ENCODE peak calls at places on chromosomes 11 and 22, in four cellular contexts. C, I, U and N are unnamed samples.

GRCh38 chr11:71996946-71997345 is 1.8 kb upstream of the IL18BP start:
- DNase-seq in C (no peak), I (no peak), U (no peak), N (no peak)

GRCh38 chr22:19868333-19868732 is 13.7 kb upstream of the GNB1L start:
- DNase-seq in C (no peak), I (no peak), U (no peak), N (no peak)

GRCh38 chr11:35178067-35178805 is 39.3 kb downstream of the CD44 start:
- DNase-seq in C (no peak), I (no peak), U (no peak), N (peak)

GRCh38 chr22:49946612-49947295 is 13.8 kb upstream of the PIM3 start:
- DNase-seq in C (no peak), I (no peak), U (no peak), N (no peak)

GRCh38 chr11:19912206-19913118 is 199.8 kb downstream of the NAV2 start:
- DNase-seq in C (no peak), I (peak), U (no peak), N (peak)

GRCh38 chr11:11461473-11461872 is 108.4 kb upstream of the CSNK2A3 start:
- DNase-seq in C (no peak), I (no peak), U (no peak), N (no peak)

GRCh38 chr11:57745206-57745605 is 3.9 kb downstream of the SELENOH start:
- DNase-seq in C (no peak), I (no peak), U (no peak), N (no peak)

GRCh38 chr11:8641332-8641731 is 41.1 kb downstream of the TRIM66 start:
- DNase-seq in C (no peak), I (no peak), U (no peak), N (no peak)

GRCh38 chr22:33354928-33355327 is 296.7 kb upstream of the SYN3 start:
- DNase-seq in C (peak), I (no peak), U (no peak), N (peak)

GRCh38 chr11:1442807-1443366 is 43.7 kb downstream of the MOB2 start:
- DNase-seq in C (no peak), I (no peak), U (no peak), N (no peak)

GRCh38 chr22:38125731-38126344 is 15.4 kb upstream of the BAIAP2L2 start:
- DNase-seq in C (no peak), I (no peak), U (no peak), N (no peak)

GRCh38 chr22:26054846-26055245 is 114.4 kb upstream of the SEZ6L start:
- DNase-seq in C (no peak), I (no peak), U (no peak), N (no peak)

GRCh38 chr11:115042002-115042401 is 363.7 kb downstream of the NXPE2 start:
- DNase-seq in C (no peak), I (no peak), U (no peak), N (no peak)

GRCh38 chr11:16179668-16180067 is 176.7 kb downstream of the SOX6 start:
- DNase-seq in C (peak), I (no peak), U (no peak), N (peak)

GRCh38 chr11:73429121-73429740 is 53.0 kb downstream of the RELT start:
- DNase-seq in C (peak), I (peak), U (peak), N (peak)

GRCh38 chr11:129593098-129593497 is 217.4 kb downstream of the BARX2 start:
- DNase-seq in C (no peak), I (no peak), U (no peak), N (no peak)

GRCh38 chr11:61026121-61027031 is 54.9 kb downstream of the CD6 start:
- DNase-seq in C (no peak), I (no peak), U (no peak), N (no peak)

GRCh38 chr11:102476812-102477211 is 24.2 kb upstream of the TMEM123 start:
- DNase-seq in C (no peak), I (no peak), U (peak), N (no peak)

GRCh38 chr11:281486-282161 is 3.4 kb downstream of the NLRP6 start:
- DNase-seq in C (no peak), I (no peak), U (no peak), N (no peak)

GRCh38 chr22:27615408-27615807 is 186.1 kb downstream of the MN1 start:
- DNase-seq in C (no peak), I (no peak), U (no peak), N (no peak)

GRCh38 chr11:121235057-121235456 is 57.5 kb upstream of the SC5D start:
- DNase-seq in C (no peak), I (no peak), U (no peak), N (no peak)

GRCh38 chr11:83350187-83350586 is 64.0 kb upstream of the CCDC90B start:
- DNase-seq in C (no peak), I (no peak), U (no peak), N (no peak)

GRCh38 chr11:81496566-81496965 is 1237.1 kb downstream of the FAM181B start:
- DNase-seq in C (no peak), I (no peak), U (no peak), N (no peak)

GRCh38 chr22:50173983-50174355 is 3.4 kb downstream of the PANX2 start:
- DNase-seq in C (no peak), I (no peak), U (no peak), N (no peak)

GRCh38 chr22:35330258-35330861 is 30.7 kb downstream of the TOM1 start:
- DNase-seq in C (peak), I (peak), U (peak), N (no peak)

GRCh38 chr11:67276821-67277230 is 10.6 kb downstream of the GRK2 start:
- DNase-seq in C (peak), I (peak), U (peak), N (no peak)

GRCh38 chr11:111939836-111940604 is 2.9 kb downstream of the DIXDC1 start:
- DNase-seq in C (peak), I (peak), U (peak), N (peak)

GRCh38 chr22:49096476-49096875 is 731.2 kb downstream of the BRD1 start:
- DNase-seq in C (no peak), I (no peak), U (no peak), N (no peak)

GRCh38 chr22:26391623-26392022 is 37.4 kb upstream of the ASPHD2 start:
- DNase-seq in C (no peak), I (no peak), U (no peak), N (no peak)

GRCh38 chr11:33554219-33554618 is 146.4 kb downstream of the C11orf91 start:
- DNase-seq in C (no peak), I (no peak), U (no peak), N (no peak)

GRCh38 chr11:33558097-33558496 is 142.5 kb downstream of the C11orf91 start:
- DNase-seq in C (no peak), I (no peak), U (no peak), N (no peak)

GRCh38 chr11:33559567-33559966 is 141.1 kb downstream of the C11orf91 start:
- DNase-seq in C (no peak), I (no peak), U (no peak), N (no peak)

GRCh38 chr11:33560729-33561128 is 139.9 kb downstream of the C11orf91 start:
- DNase-seq in C (no peak), I (no peak), U (no peak), N (no peak)

GRCh38 chr11:33557201-33557600 is 143.4 kb downstream of the C11orf91 start:
- DNase-seq in C (peak), I (no peak), U (no peak), N (peak)
- H3K9ac ChIP-seq in C (peak), I (no peak), U (no peak), N (no peak)

GRCh38 chr11:59285716-59286260 is 72.9 kb upstream of the OR5AN1 start:
- DNase-seq in C (peak), I (no peak), U (no peak), N (peak)

GRCh38 chr11:59281177-59281576 is 68.5 kb upstream of the MPEG1 start:
- DNase-seq in C (no peak), I (no peak), U (no peak), N (no peak)

GRCh38 chr11:59283825-59284772 is 71.4 kb upstream of the MPEG1 start:
- DNase-seq in C (peak), I (peak), U (peak), N (peak)

GRCh38 chr11:59284773-59285129 is 72.0 kb upstream of the MPEG1 start:
- DNase-seq in C (no peak), I (no peak), U (no peak), N (no peak)

GRCh38 chr11:59283311-59283710 is 70.6 kb upstream of the MPEG1 start:
- DNase-seq in C (no peak), I (no peak), U (no peak), N (no peak)
- H3K4me3 ChIP-seq in C (no peak), I (no peak), U (no peak), N (no peak)

DNA sequence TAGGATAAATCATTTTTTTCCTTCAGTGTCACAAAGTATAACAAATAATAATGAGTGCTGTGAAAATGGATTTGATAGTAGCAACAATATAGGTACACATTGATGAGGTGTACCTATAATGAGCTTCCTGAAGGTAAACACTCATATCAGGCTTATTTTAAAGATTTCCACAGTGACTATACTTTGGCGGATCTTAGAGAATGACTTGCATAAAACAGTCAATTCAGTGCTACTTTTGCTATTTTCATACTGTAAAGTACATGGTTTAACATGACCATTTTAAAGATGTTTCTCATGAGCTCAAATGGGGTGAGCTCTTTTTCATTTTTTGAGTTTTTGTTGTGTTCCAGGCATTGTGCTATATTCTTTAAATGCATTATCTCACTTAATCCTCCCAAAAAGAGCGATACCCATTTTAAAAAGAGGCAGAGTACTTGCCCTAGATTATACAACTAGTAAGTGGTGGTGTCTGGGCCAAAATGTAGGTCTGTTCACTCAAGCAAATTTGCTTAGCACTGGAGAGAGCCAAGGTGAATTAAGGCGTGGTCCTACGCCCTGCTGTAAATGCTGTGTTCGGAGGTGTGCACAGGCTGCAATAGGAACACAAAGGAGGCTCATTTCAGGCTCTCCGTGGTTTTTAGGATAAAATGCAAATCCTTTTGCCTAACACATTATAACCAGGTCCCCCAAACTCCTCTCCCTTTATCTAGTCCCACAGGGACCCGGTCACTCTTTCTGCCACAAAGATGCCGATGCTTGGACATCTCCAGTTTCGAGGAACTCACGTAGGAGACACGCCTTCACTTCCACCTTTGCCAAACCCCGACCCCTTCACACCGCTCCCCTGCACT is 617 bp upstream of the ALKBH3 start:
- DNase-seq in C (no peak), I (no peak), U (no peak), N (no peak)
- H3K9ac ChIP-seq in C (peak), I (no peak), U (no peak), N (peak)

GRCh38 chr11:96235725-96236124 is 107.3 kb downstream of the MAML2 start:
- DNase-seq in C (peak), I (peak), U (no peak), N (no peak)
- H3K4me3 ChIP-seq in C (no peak), I (no peak), U (no peak), N (no peak)

GRCh38 chr22:30945653-30946052 is 22.9 kb downstream of the MORC2 start:
- DNase-seq in C (no peak), I (no peak), U (no peak), N (no peak)

GRCh38 chr22:30944986-30945385 is 23.6 kb downstream of the MORC2 start:
- DNase-seq in C (no peak), I (no peak), U (no peak), N (no peak)

GRCh38 chr22:30947821-30948454 is 20.6 kb downstream of the MORC2 start:
- DNase-seq in C (peak), I (peak), U (peak), N (peak)

GRCh38 chr22:30947163-30947820 is 21.3 kb downstream of the MORC2 start:
- DNase-seq in C (peak), I (no peak), U (peak), N (no peak)

GRCh38 chr22:30946354-30946753 is 22.2 kb downstream of the MORC2 start:
- DNase-seq in C (no peak), I (no peak), U (no peak), N (no peak)
- H3K9ac ChIP-seq in C (no peak), I (no peak), U (no peak), N (no peak)

DNA sequence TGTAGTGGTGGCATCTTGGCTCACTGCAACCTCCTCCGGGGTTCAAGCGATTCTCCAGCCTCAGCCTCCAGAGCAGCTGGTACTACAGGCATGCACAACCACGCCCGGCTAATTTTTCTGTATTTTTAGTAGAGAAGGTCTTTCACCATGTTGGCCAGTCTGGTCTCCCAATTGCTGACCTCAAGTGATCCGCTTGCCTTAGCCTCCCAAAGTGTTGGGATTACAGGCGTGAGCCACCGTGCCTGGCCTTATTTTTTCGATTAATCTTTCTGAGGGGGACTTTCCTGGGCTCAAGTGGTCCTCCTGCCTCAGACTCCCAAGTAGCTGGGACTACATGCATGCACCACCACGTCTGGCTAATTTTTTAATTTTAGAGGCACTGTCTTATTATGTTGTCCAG is 5.6 kb downstream of the SNU13 start:
- DNase-seq in C (no peak), I (no peak), U (no peak), N (no peak)
- H3K4me3 ChIP-seq in C (peak), I (no peak), U (no peak), N (peak)

DNA sequence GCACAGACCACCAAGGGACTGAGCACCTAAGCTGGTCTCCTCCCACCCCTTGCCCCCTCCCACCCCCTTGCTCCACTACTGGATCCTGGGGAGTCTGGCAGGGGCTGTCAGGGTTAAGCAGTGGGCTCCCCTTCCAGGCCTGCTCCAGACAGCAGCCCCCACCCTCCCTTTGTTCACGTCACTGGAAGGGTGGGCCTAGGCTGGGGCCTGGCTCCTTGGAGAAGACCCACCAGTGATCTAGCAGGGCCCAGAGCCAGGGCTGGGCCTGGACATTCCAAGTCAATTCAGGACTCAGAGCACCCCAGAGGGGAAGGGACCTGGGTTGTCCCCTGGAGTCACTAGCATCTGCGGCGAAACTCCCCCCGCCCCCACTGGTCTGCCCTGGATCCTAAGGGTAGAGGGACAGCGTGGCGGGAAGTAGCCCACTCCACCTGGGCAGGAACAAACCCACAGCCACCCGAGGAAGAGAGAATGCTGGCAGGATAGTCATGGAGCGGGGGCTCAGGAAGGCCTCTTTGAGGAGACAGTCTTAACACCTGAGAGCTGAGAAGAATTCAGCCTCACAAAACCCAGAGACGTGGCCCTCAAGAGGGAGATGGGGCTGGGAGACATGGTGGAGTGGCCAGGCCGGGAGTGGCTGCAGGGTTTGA is 45.8 kb downstream of the IGLL1 start:
- DNase-seq in C (no peak), I (no peak), U (no peak), N (no peak)
- H3K9ac ChIP-seq in C (no peak), I (no peak), U (no peak), N (no peak)